ENCODE peak calls at places on chromosome 11, in five cellular contexts. One of them, this sample, is unnamed. For H3K4me1, the result is how much of the 10 kb centered on the place peaks cover.

GRCh38 chr11:72221386-72221785 is 3.2 kb upstream of the INPPL1 start:
- DNase-seq in mammary epithelial cell: no peak
- DNase-seq in transverse colon: no peak
- DNase-seq in H9: peak
- DNase-seq in heart left ventricle: no peak
- DNase-seq in this sample: no peak

GRCh38 chr11:12066799-12067508 is 43.4 kb upstream of the MICAL2 start:
- DNase-seq in transverse colon: peak
- DNase-seq in mammary epithelial cell: peak
- DNase-seq in heart left ventricle: no peak
- DNase-seq in H9: peak
- DNase-seq in this sample: peak

GRCh38 chr11:88538088-88538487 is 200.6 kb upstream of the CTSC start:
- DNase-seq in heart left ventricle: no peak
- DNase-seq in transverse colon: no peak
- DNase-seq in mammary epithelial cell: peak
- DNase-seq in H9: no peak
- DNase-seq in this sample: no peak

GRCh38 chr11:94655291-94655690 is 88.1 kb downstream of the PIWIL4 start:
- DNase-seq in heart left ventricle: no peak
- DNase-seq in transverse colon: no peak
- DNase-seq in mammary epithelial cell: no peak
- DNase-seq in H9: peak
- DNase-seq in this sample: no peak

GRCh38 chr11:110858556-110858921 is 146.3 kb upstream of the ARHGAP20 start:
- DNase-seq in transverse colon: peak
- DNase-seq in mammary epithelial cell: no peak
- DNase-seq in heart left ventricle: peak
- DNase-seq in H9: no peak
- DNase-seq in this sample: no peak

GRCh38 chr11:14980854-14981253 is 8.7 kb upstream of the CALCA start:
- DNase-seq in H9: no peak
- DNase-seq in mammary epithelial cell: peak
- DNase-seq in heart left ventricle: no peak
- DNase-seq in transverse colon: no peak
- DNase-seq in this sample: no peak

GRCh38 chr11:86703992-86704391 is 31.6 kb upstream of the ME3 start:
- DNase-seq in mammary epithelial cell: no peak
- DNase-seq in H9: no peak
- DNase-seq in heart left ventricle: no peak
- DNase-seq in transverse colon: no peak
- DNase-seq in this sample: no peak

GRCh38 chr11:35590412-35590811 is 27.8 kb upstream of the FJX1 start:
- DNase-seq in heart left ventricle: no peak
- DNase-seq in H9: no peak
- DNase-seq in transverse colon: no peak
- DNase-seq in mammary epithelial cell: no peak
- DNase-seq in this sample: no peak

GRCh38 chr11:108967571-108967970 is 302.7 kb downstream of the DDX10 start:
- DNase-seq in heart left ventricle: peak
- DNase-seq in H9: no peak
- DNase-seq in mammary epithelial cell: no peak
- DNase-seq in transverse colon: no peak
- DNase-seq in this sample: no peak

GRCh38 chr11:72781313-72782080 is 12.3 kb downstream of the STARD10 start:
- DNase-seq in mammary epithelial cell: no peak
- DNase-seq in H9: peak
- DNase-seq in transverse colon: peak
- DNase-seq in heart left ventricle: no peak
- DNase-seq in this sample: peak

GRCh38 chr11:114115406-114116054 is 56.0 kb downstream of the ZBTB16 start:
- DNase-seq in transverse colon: no peak
- DNase-seq in H9: peak
- DNase-seq in mammary epithelial cell: no peak
- DNase-seq in heart left ventricle: no peak
- DNase-seq in this sample: no peak

GRCh38 chr11:43576834-43577521 is 103.6 kb upstream of the HSD17B12 start:
- DNase-seq in mammary epithelial cell: no peak
- DNase-seq in H9: peak
- DNase-seq in heart left ventricle: peak
- DNase-seq in transverse colon: no peak
- DNase-seq in this sample: no peak

GRCh38 chr11:45801723-45802315 is 3.1 kb upstream of the SLC35C1 start:
- DNase-seq in transverse colon: peak
- DNase-seq in H9: no peak
- DNase-seq in mammary epithelial cell: no peak
- DNase-seq in heart left ventricle: no peak
- DNase-seq in this sample: no peak

GRCh38 chr11:62433553-62434301 is 14.9 kb downstream of the SCGB1A1 start:
- DNase-seq in H9: no peak
- DNase-seq in mammary epithelial cell: no peak
- DNase-seq in heart left ventricle: no peak
- DNase-seq in transverse colon: peak
- DNase-seq in this sample: no peak

DNA sequence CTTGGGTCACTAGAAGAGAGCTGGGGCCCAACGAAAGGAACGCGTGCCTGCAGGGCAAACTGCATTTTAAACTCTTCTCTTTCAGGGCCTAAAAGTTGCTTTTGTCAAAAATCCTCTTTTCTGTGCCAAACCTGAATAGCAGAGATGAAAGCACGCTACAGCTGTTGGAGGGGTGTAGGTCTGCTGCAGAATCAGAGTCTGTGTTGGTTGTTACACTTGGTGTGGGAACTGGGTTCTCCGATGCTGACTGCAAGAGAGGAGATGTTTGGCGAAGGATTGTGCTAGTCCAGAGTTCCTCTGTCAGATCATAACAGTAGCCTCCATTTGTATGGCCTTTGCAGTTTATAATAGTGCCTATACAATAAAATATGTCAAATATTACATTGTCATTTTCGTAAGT is 41.8 kb downstream of the BARX2 start:
- DNase-seq in heart left ventricle: no peak
- DNase-seq in transverse colon: no peak
- DNase-seq in mammary epithelial cell: no peak
- DNase-seq in H9: no peak
- DNase-seq in this sample: no peak
- H3K27ac ChIP-seq in heart left ventricle: no peak
- H3K27ac ChIP-seq in transverse colon: peak
- H3K27ac ChIP-seq in mammary epithelial cell: no peak
- H3K27ac ChIP-seq in H9: no peak
- H3K27ac ChIP-seq in this sample: no peak

GRCh38 chr11:121414141-121414918 is 37.8 kb upstream of the SORL1 start:
- DNase-seq in mammary epithelial cell: no peak
- DNase-seq in H9: no peak
- DNase-seq in transverse colon: no peak
- DNase-seq in heart left ventricle: no peak
- DNase-seq in this sample: no peak
- TF ChIP-seq CTCF in mammary epithelial cell: no peak
- TF ChIP-seq CTCF in H9: no peak
- TF ChIP-seq CTCF in transverse colon: no peak
- TF ChIP-seq CTCF in heart left ventricle: no peak
- TF ChIP-seq CTCF in this sample: no peak

DNA sequence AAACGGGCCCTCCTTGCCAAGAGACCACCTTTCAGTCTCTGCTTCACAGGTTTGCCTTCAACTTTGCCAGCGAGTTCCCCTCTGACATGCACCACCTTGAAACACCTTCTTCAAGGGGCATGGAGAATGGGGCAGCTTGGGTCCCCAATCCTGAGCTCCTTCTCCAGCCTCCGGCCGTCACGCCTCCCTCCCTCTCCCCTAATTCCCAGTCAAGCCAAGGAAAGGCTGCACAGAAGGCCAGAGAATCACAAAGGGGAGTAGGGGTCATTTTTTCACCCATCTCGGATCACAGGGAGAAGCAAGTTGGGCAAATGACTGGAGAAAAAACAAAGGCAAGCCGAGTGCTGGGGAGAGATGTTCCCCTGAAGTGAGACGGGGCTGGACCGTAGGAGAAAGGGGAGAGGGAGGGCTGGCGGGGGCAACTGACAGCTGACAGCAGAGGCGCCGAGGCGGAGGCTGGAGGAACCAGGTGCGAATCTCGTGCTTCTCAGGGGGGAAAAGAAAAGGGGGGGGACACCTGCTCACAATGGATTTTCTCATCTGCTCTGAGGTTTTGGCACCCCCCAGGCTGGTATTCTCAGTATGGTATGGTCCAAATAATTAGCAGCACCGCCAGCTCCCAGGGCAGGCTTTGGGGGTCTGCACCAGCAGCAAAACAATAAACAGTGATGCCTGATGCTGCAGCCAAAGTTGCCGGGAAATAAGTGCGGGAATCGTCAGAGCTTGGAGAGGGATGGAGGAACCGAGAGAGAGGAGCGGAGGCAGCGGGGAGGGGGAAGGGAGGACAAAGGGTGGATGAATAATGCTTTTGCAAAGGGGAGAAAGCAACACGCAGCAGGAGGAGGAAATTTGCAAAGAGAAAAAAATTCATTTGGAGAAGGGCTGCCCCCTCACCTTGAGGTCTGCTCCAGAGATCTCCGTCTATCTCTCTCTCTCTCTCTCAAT is 649 bp downstream of the YPEL4 start:
- DNase-seq in heart left ventricle: no peak
- DNase-seq in H9: peak
- DNase-seq in transverse colon: no peak
- DNase-seq in mammary epithelial cell: no peak
- DNase-seq in this sample: no peak
- H3K4me1 ChIP-seq in heart left ventricle: half or more
- H3K4me1 ChIP-seq in H9: under half
- H3K4me1 ChIP-seq in transverse colon: under half
- H3K4me1 ChIP-seq in mammary epithelial cell: under half
- H3K4me1 ChIP-seq in this sample: half or more

GRCh38 chr11:34049058-34049457 is 2.5 kb upstream of the CAPRIN1 start:
- DNase-seq in transverse colon: no peak
- DNase-seq in mammary epithelial cell: no peak
- DNase-seq in heart left ventricle: no peak
- DNase-seq in H9: no peak
- DNase-seq in this sample: no peak

GRCh38 chr11:34050967-34051348 is 573 bp upstream of the CAPRIN1 start:
- DNase-seq in mammary epithelial cell: peak
- DNase-seq in heart left ventricle: no peak
- DNase-seq in H9: no peak
- DNase-seq in transverse colon: no peak
- DNase-seq in this sample: no peak

GRCh38 chr11:34052036-34052607 is 591 bp downstream of the CAPRIN1 start:
- DNase-seq in H9: peak
- DNase-seq in mammary epithelial cell: peak
- DNase-seq in transverse colon: peak
- DNase-seq in heart left ventricle: peak
- DNase-seq in this sample: peak

GRCh38 chr11:34051349-34052035 is at the start of gene CAPRIN1:
- DNase-seq in mammary epithelial cell: peak
- DNase-seq in H9: peak
- DNase-seq in heart left ventricle: peak
- DNase-seq in transverse colon: peak
- DNase-seq in this sample: peak

DNA sequence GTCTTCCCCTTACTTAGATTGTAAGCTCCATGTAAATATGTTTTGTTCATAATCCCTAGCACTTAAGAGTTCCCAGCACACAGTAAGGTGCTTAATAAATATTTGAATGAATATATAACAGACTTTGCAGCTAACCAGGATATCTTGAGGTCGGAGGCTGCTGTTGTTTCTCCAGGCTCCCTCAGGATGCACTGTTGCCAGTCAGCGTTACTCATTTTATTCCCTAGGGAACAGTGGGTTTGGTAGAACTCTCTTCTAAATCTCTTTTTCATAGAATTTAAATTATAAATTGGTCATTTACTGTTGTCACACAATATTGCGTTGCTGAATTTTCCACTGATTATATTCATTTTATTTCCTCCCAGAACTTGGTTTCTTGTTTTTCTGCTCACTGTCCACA is 995 bp upstream of the CAPRIN1 start:
- DNase-seq in transverse colon: no peak
- DNase-seq in heart left ventricle: no peak
- DNase-seq in mammary epithelial cell: no peak
- DNase-seq in H9: no peak
- DNase-seq in this sample: no peak
- H3K27ac ChIP-seq in transverse colon: peak
- H3K27ac ChIP-seq in heart left ventricle: peak
- H3K27ac ChIP-seq in mammary epithelial cell: peak
- H3K27ac ChIP-seq in H9: no peak
- H3K27ac ChIP-seq in this sample: peak